ENCODE peak calls at places on chromosomes 2 and 18, in four cellular contexts. Y is H1, N is HepG2, Z is K562. G is an unnamed sample.

GRCh38 chr2:238790126-238790820 is 57.6 kb upstream of the TWIST2 start:
- DNase-seq in Y (no peak), N (no peak), Z (no peak), G (no peak)

GRCh38 chr2:231922945-231923344 is 3.3 kb downstream of the NPPC start:
- DNase-seq in Y (no peak), N (no peak), Z (no peak), G (no peak)

GRCh38 chr2:225512873-225513580 is 113.5 kb downstream of the NYAP2 start:
- DNase-seq in Y (no peak), N (peak; percentile 4), Z (no peak), G (no peak)

GRCh38 chr18:79242246-79242645 is 153.5 kb upstream of the NFATC1 start:
- DNase-seq in Y (no peak), N (no peak), Z (no peak), G (no peak)

GRCh38 chr2:164773635-164774034 is 68.0 kb downstream of the COBLL1 start:
- DNase-seq in Y (no peak), N (no peak), Z (no peak), G (no peak)

GRCh38 chr2:189304360-189304759 is 124.8 kb upstream of the COL5A2 start:
- DNase-seq in Y (no peak), N (no peak), Z (no peak), G (no peak)

GRCh38 chr18:51196116-51196810 is 1.2 kb downstream of the MEX3C start:
- DNase-seq in Y (no peak), N (no peak), Z (peak; percentile 5), G (no peak)

GRCh38 chr2:237412646-237413292 is 1.2 kb downstream of the COL6A3 start:
- DNase-seq in Y (no peak), N (no peak), Z (no peak), G (no peak)

GRCh38 chr2:230784840-230785239 is 72.2 kb downstream of the CAB39 start:
- DNase-seq in Y (peak; percentile 5), N (no peak), Z (no peak), G (no peak)

GRCh38 chr18:8162797-8163196 is 446.4 kb upstream of the RAB12 start:
- DNase-seq in Y (no peak), N (no peak), Z (no peak), G (no peak)

GRCh38 chr2:54557601-54558187 is 101.6 kb downstream of the SPTBN1 start:
- DNase-seq in Y (no peak), N (peak; percentile 74), Z (peak; percentile 58), G (no peak)

GRCh38 chr2:241702405-241703127 is 727 bp downstream of the ING5 start:
- DNase-seq in Y (peak; percentile 57), N (peak; percentile 85), Z (peak; percentile 83), G (peak; percentile 37)

GRCh38 chr2:241701405-241702154 is at the start of gene ING5:
- DNase-seq in Y (peak; percentile 73), N (peak; percentile 89), Z (peak; percentile 88), G (peak; percentile 46)

GRCh38 chr2:241701155-241701404 is 759 bp upstream of the ING5 start:
- DNase-seq in Y (no peak), N (no peak), Z (no peak), G (peak; percentile 51)

GRCh38 chr2:241703128-241703604 is 1.3 kb downstream of the ING5 start:
- DNase-seq in Y (no peak), N (no peak), Z (no peak), G (no peak)

GRCh38 chr2:241702155-241702404 is 241 bp downstream of the ING5 start:
- DNase-seq in Y (no peak), N (no peak), Z (peak; percentile 88), G (peak; percentile 15)
- TF ChIP-seq CBX5 in Y (no peak), N (no peak), Z (no peak), G (no peak)

GRCh38 chr2:30666307-30666874 is 140.9 kb downstream of the CAPN13 start:
- DNase-seq in Y (no peak), N (peak; percentile 70), Z (no peak), G (peak; percentile 32)
- TF ChIP-seq HDAC6 in Y (no peak), N (no peak), Z (no peak), G (no peak)

GRCh38 chr2:144237108-144237507 is 282.8 kb downstream of the ZEB2 start:
- DNase-seq in Y (no peak), N (no peak), Z (no peak), G (no peak)

GRCh38 chr2:144240656-144241339 is 279.1 kb downstream of the ZEB2 start:
- DNase-seq in Y (no peak), N (no peak), Z (no peak), G (peak; percentile 74)

GRCh38 chr2:144239306-144239705 is 280.6 kb downstream of the ZEB2 start:
- DNase-seq in Y (no peak), N (no peak), Z (no peak), G (no peak)

GRCh38 chr2:144239726-144240125 is 280.2 kb downstream of the ZEB2 start:
- DNase-seq in Y (no peak), N (no peak), Z (no peak), G (no peak)

GRCh38 chr2:144237845-144238637 is 281.9 kb downstream of the ZEB2 start:
- DNase-seq in Y (no peak), N (peak; percentile 2), Z (no peak), G (no peak)
- TF ChIP-seq CBX5 in Y (no peak), N (no peak), Z (no peak), G (no peak)

GRCh38 chr2:5692561-5693287 is 540 bp downstream of the SOX11 start:
- DNase-seq in Y (no peak), N (no peak), Z (no peak), G (no peak)
- TF ChIP-seq HDAC6 in Y (no peak), N (no peak), Z (no peak), G (no peak)

GRCh38 chr18:73564073-73564472 is 583.6 kb downstream of the FBXO15 start:
- DNase-seq in Y (no peak), N (no peak), Z (no peak), G (no peak)
- TF ChIP-seq CBX5 in Y (no peak), N (no peak), Z (no peak), G (no peak)

DNA sequence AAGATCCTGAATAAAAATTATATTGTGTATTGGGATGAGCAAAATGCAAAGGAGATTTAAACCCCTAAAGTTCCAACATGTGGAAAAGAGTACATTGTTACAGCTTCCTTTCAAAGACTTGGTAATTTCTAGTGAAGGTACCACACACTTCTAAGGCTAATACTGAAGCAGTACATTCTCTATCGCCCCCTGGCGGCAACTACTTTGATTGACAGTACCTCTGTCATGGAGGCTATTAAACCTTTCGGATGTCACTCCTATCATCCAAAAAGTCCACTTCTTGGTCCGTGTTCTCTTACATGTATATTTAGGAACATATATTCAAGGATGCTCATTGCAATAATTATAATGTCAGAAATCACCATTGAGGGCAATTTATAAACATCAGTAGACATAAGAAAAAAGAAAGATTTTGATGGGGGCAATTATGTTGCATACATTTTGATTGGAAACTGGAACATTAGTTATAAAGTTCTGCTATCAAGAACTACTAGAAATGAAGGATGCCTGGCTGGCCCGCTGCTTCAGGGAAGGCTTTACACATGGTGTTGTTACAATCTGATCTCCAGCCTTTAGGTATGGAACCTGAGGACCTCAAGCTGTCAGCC is 601.6 kb downstream of the CPS1 start:
- DNase-seq in Y (no peak), N (peak; percentile 67), Z (peak; percentile 6), G (peak; percentile 4)
- TF ChIP-seq HDAC6 in Y (no peak), N (no peak), Z (no peak), G (no peak)

GRCh38 chr2:113173563-113174368 is at the start of gene PSD4:
- DNase-seq in Y (no peak), N (no peak), Z (peak; percentile 91), G (peak; percentile 67)

GRCh38 chr2:113175736-113176695 is 2.2 kb downstream of the PSD4 start:
- DNase-seq in Y (no peak), N (no peak), Z (no peak), G (no peak)

GRCh38 chr2:113174369-113174735 is 581 bp downstream of the PSD4 start:
- DNase-seq in Y (no peak), N (no peak), Z (peak; percentile 55), G (no peak)

GRCh38 chr2:113176696-113177355 is 3.1 kb downstream of the PSD4 start:
- DNase-seq in Y (no peak), N (no peak), Z (no peak), G (no peak)

DNA sequence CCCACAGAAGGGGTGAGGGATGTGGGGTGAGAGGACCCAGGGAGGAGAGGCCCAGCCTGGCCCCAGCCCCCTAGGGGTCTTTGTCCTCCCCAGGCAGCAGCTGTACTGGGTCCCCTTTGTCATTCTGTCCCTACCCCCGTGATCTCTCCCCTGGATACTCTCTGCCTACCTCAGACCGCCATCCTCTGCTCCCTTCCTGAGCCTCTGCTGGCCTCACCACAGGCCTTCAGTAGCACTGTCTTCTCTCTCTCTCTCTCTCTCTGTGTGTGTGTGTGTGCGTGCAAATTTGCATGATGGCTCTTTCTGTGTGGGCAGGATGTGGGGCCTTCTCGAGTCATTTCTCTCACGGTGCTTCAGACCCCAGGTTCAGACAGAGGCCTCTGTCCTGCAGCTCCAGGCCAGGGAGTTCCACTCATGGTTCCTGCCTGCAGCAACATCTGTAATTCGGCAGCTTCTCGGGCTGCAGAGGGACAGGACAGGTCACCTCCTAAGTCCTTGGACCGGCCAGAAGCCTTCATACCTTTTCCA is 1.4 kb downstream of the PSD4 start:
- DNase-seq in Y (no peak), N (no peak), Z (no peak), G (peak; percentile 87)
- TF ChIP-seq CBX5 in Y (no peak), N (no peak), Z (no peak), G (peak; percentile 73)

GRCh38 chr2:120912101-120912985 is 176.7 kb downstream of the GLI2 start:
- DNase-seq in Y (no peak), N (no peak), Z (peak; percentile 69), G (no peak)

GRCh38 chr2:120916446-120916845 is 180.8 kb downstream of the GLI2 start:
- DNase-seq in Y (no peak), N (no peak), Z (no peak), G (no peak)

GRCh38 chr2:120913972-120914838 is 178.5 kb downstream of the GLI2 start:
- DNase-seq in Y (no peak), N (no peak), Z (no peak), G (no peak)

GRCh38 chr2:120915670-120916069 is 180.0 kb downstream of the GLI2 start:
- DNase-seq in Y (no peak), N (no peak), Z (no peak), G (no peak)

GRCh38 chr2:120914839-120915521 is 179.3 kb downstream of the GLI2 start:
- DNase-seq in Y (no peak), N (peak; percentile 61), Z (peak; percentile 60), G (no peak)
- TF ChIP-seq HDAC6 in Y (no peak), N (no peak), Z (no peak), G (no peak)

GRCh38 chr18:23106575-23106974 is 28.7 kb upstream of the CABLES1 start:
- DNase-seq in Y (no peak), N (peak; percentile 78), Z (no peak), G (no peak)
- TF ChIP-seq CBX5 in Y (no peak), N (no peak), Z (no peak), G (no peak)

G was measured in GM12878.